ENCODE peak calls at places on chromosomes 6 and 20, in four cellular contexts. R, D, H and U are unnamed samples.

GRCh38 chr6:44166591-44167184 is 8.1 kb downstream of the CAPN11 start:
- DNase-seq in R (no peak), D (no peak), H (no peak), U (no peak)

GRCh38 chr6:19892250-19892649 is 55.1 kb downstream of the ID4 start:
- DNase-seq in R (no peak), D (no peak), H (no peak), U (no peak)

GRCh38 chr20:59002874-59003399 is 4.1 kb downstream of the CTSZ start:
- DNase-seq in R (no peak), D (no peak), H (no peak), U (no peak)

GRCh38 chr6:145189836-145190235 is 545.5 kb downstream of the EPM2A start:
- DNase-seq in R (no peak), D (no peak), H (no peak), U (no peak)

GRCh38 chr20:58693226-58694006 is 816 bp downstream of the NPEPL1 start:
- DNase-seq in R (no peak), D (no peak), H (no peak), U (no peak)

GRCh38 chr6:136761227-136761922 is 30.9 kb downstream of the MAP3K5 start:
- DNase-seq in R (peak; percentile 24), D (no peak), H (no peak), U (no peak)

GRCh38 chr6:165049362-165049761 is 260.0 kb downstream of the C6orf118 start:
- DNase-seq in R (peak; percentile 11), D (no peak), H (no peak), U (no peak)

GRCh38 chr6:170205126-170205525 is 85.8 kb downstream of the DLL1 start:
- DNase-seq in R (peak; percentile 2), D (no peak), H (no peak), U (no peak)

GRCh38 chr6:37369321-37370196 is 15.8 kb downstream of the RNF8 start:
- DNase-seq in R (no peak), D (peak; percentile 49), H (no peak), U (no peak)

GRCh38 chr6:79868098-79868722 is 79.1 kb downstream of the ELOVL4 start:
- DNase-seq in R (peak; percentile 65), D (peak; percentile 65), H (peak; percentile 8), U (no peak)

GRCh38 chr20:38168791-38169589 is 3.9 kb upstream of the TGM2 start:
- DNase-seq in R (no peak), D (no peak), H (no peak), U (no peak)

GRCh38 chr6:136669299-136669699 is 119.1 kb upstream of the MAP7 start:
- DNase-seq in R (no peak), D (peak; percentile 88), H (no peak), U (no peak)

GRCh38 chr6:1524040-1524480 is 85.7 kb upstream of the FOXC1 start:
- DNase-seq in R (peak; percentile 53), D (peak; percentile 32), H (peak; percentile 71), U (no peak)

GRCh38 chr6:140782941-140783340 is 1349.8 kb upstream of the GJE1 start:
- DNase-seq in R (no peak), D (no peak), H (no peak), U (no peak)

GRCh38 chr6:37705239-37706051 is 7.8 kb upstream of the MDGA1 start:
- DNase-seq in R (peak; percentile 83), D (peak; percentile 78), H (peak; percentile 72), U (peak; percentile 19)

GRCh38 chr20:40770564-40771307 is 81.7 kb upstream of the MAFB start:
- DNase-seq in R (peak; percentile 17), D (no peak), H (no peak), U (no peak)

GRCh38 chr6:1077822-1078221 is 234.1 kb upstream of the FOXQ1 start:
- DNase-seq in R (no peak), D (no peak), H (no peak), U (no peak)

GRCh38 chr6:105608711-105609374 is 206.0 kb upstream of the PREP start:
- DNase-seq in R (no peak), D (peak; percentile 96), H (no peak), U (no peak)

GRCh38 chr6:98324406-98324930 is 509.9 kb upstream of the POU3F2 start:
- DNase-seq in R (no peak), D (no peak), H (no peak), U (no peak)

GRCh38 chr20:41072099-41072798 is 43.6 kb downstream of the TOP1 start:
- DNase-seq in R (no peak), D (peak; percentile 79), H (no peak), U (peak; percentile 79)

GRCh38 chr6:37204014-37204751 is 34.2 kb downstream of the PIM1 start:
- DNase-seq in R (no peak), D (no peak), H (no peak), U (no peak)

GRCh38 chr6:138337076-138337475 is 40.6 kb upstream of the SMIM28 start:
- DNase-seq in R (no peak), D (no peak), H (no peak), U (no peak)

GRCh38 chr6:2916354-2916925 is 13.3 kb upstream of the SERPINB9 start:
- DNase-seq in R (no peak), D (no peak), H (no peak), U (no peak)

GRCh38 chr6:52243282-52243893 is 912 bp downstream of the IL17F start:
- DNase-seq in R (no peak), D (no peak), H (no peak), U (no peak)

GRCh38 chr20:52476074-52476751 is 284.6 kb upstream of the ZFP64 start:
- DNase-seq in R (no peak), D (no peak), H (no peak), U (no peak)

GRCh38 chr6:111722220-111722731 is 116.6 kb upstream of the TRAF3IP2 start:
- DNase-seq in R (no peak), D (peak; percentile 39), H (no peak), U (peak; percentile 18)

GRCh38 chr6:104940238-104940880 is 16.5 kb upstream of the LIN28B start:
- DNase-seq in R (no peak), D (no peak), H (no peak), U (no peak)

GRCh38 chr6:167978607-167979006 is 18.9 kb upstream of the KIF25 start:
- DNase-seq in R (no peak), D (no peak), H (no peak), U (no peak)

DNA sequence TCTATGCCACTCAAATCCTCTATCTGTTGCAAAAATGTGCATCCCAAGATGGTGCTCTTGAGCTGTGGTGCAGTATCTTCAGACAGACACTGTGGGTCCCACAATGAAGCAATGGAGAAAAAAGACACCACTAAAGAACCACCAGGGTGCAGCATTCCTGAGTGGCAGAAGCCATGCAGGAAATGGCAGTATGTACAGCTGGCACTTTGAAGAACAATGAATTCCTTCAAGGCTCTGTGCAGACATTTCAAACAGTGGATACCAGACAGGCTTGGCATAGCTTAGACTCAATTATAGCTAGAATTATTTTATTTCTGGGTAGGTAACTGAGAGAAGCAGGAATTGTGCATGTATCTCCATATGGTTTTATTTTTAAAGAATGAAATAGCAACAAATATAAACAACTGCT is 24.0 kb upstream of the HDAC2 start:
- DNase-seq in R (peak; percentile 11), D (peak; percentile 96), H (no peak), U (no peak)
- H3K27ac ChIP-seq in R (no peak overlapping the region), D (peak overlapping the region; percentile 85), H (no peak overlapping the region), U (peak overlapping the region; percentile 72)

DNA sequence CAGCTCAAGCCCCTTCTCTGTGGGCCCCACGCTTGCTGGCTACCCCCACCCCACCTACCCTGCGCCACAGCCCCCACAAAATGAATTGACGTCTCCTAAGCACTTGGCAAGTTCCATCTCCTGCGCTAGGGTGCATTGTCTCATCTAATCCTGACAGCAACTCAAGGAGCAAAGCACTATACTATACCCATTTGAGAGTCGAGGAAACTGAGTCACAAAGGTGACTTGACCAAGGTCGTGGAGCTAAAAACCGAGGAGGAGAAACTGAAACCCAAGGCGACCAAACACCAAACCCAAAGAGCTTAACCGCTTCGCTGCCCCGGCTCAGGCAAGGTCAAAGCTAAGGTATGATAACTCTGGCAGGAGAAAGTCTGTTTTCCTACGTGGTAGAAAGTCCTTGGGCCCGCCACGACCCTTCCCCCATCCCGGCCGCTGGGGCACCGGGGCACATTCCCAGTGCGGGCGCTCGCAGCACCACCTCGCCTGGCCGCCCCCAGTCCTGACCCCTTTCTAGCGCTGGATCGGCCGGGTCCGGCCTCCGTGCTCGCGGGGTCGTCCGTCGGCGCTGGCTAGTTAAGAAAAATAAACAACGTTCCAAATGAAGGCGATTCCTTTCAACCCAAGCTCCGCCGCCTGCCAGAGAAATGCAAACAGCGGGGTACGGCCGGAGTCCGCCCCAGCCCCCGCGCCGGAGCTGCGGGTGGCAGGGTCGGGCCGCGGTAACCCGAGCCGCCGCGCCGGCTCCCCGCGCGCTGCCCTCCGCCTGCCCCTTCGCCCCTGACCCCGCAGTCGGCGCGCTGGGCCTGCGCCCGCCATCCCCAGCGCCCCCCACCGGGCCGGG is 37.3 kb downstream of the NCR2 start:
- DNase-seq in R (no peak), D (no peak), H (no peak), U (no peak)
- H3K27me3 ChIP-seq in R (no peaks in the 10 kb centered on the region), D (peaks cover 66% of the 10 kb centered on the region), H (peaks cover 92% of the 10 kb centered on the region), U (peaks cover 29% of the 10 kb centered on the region)

GRCh38 chr6:46234700-46235099 is 63.9 kb upstream of the ENPP5 start:
- DNase-seq in R (no peak), D (no peak), H (no peak), U (no peak)

GRCh38 chr6:46235242-46235641 is 64.5 kb upstream of the ENPP5 start:
- DNase-seq in R (no peak), D (no peak), H (no peak), U (no peak)

GRCh38 chr6:46233131-46233530 is 62.4 kb upstream of the ENPP5 start:
- DNase-seq in R (no peak), D (no peak), H (no peak), U (no peak)

GRCh38 chr6:46234156-46234556 is 63.4 kb upstream of the ENPP5 start:
- DNase-seq in R (peak; percentile 20), D (no peak), H (no peak), U (no peak)

GRCh38 chr6:46236752-46237151 is 66.0 kb upstream of the ENPP5 start:
- DNase-seq in R (no peak), D (no peak), H (no peak), U (no peak)
- H3K27ac ChIP-seq in R (no peak overlapping the region), D (no peak overlapping the region), H (no peak overlapping the region), U (peak overlapping the region; percentile 58)

DNA sequence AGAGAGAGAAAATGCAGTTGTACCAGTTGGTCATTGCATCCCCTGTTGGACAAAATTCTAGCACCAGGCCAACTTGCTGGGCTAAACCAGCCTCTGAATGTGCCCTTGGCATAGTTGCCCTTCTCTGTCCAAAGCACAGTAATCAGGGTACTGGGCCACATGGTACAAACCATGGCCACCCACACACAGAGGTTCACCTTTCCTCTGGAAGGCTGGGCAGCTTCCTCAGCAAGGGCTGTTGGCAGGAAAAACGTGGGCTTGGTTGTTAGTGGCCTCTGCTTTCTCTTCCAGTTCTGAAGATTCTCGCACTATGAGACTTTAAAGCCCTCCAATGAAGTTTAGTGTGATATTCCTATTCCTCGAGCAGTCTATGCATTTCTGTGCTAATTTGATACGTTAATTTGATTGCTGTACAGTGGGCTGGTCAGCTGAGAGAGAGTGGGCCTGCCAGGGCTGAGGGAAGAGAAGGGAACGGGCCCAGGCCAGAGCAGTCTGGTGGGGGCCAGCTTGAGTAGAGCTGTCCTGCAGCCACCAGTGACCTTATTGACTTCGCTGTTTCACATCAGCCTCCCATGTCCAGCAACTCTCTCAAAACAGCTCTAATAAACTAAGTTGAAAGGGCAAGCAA is 592 bp downstream of the DDO start:
- DNase-seq in R (no peak), D (no peak), H (no peak), U (no peak)
- H3K27me3 ChIP-seq in R (no peaks in the 10 kb centered on the region), D (no peaks in the 10 kb centered on the region), H (peaks cover 5% of the 10 kb centered on the region), U (no peaks in the 10 kb centered on the region)